ENCODE peak calls at places on chromosome 1, in six cellular contexts. W is suprapubic skin, J is Panc1, S is left lung, L is upper lobe of right lung, Z is HCT116. Q is an unnamed sample. For H3K27me3, the result is how much of the 10 kb centered on the place peaks cover.

GRCh38 chr1:53574621-53575020 is 115.4 kb downstream of the DMRTB1 start:
- DNase-seq in J (no peak), L (peak), W (peak), S (no peak), Z (no peak), Q (no peak)

GRCh38 chr1:218301217-218301616 is 16.1 kb downstream of the RRP15 start:
- DNase-seq in W (no peak), Z (no peak), J (no peak), L (no peak), S (no peak), Q (no peak)

GRCh38 chr1:112772781-112773180 is 57.6 kb upstream of the PPM1J start:
- DNase-seq in L (no peak), J (no peak), W (no peak), Z (no peak), S (no peak), Q (no peak)

GRCh38 chr1:44425327-44426082 is 20.4 kb downstream of the RNF220 start:
- DNase-seq in S (no peak), Z (no peak), L (no peak), W (no peak), J (no peak), Q (no peak)

GRCh38 chr1:245235156-245235555 is 80.4 kb downstream of the KIF26B start:
- DNase-seq in J (no peak), W (no peak), S (no peak), L (peak), Z (no peak), Q (no peak)

GRCh38 chr1:213055087-213055591 is 4.1 kb downstream of the RPS6KC1 start:
- DNase-seq in Z (no peak), S (no peak), L (no peak), W (no peak), J (no peak), Q (no peak)

GRCh38 chr1:188022661-188023060 is 1193.9 kb downstream of the PLA2G4A start:
- DNase-seq in Z (no peak), S (no peak), W (no peak), J (no peak), L (no peak), Q (no peak)

GRCh38 chr1:222624214-222624613 is 6.3 kb downstream of the MIA3 start:
- DNase-seq in J (no peak), W (no peak), Z (no peak), L (no peak), S (no peak), Q (no peak)

GRCh38 chr1:40270152-40270834 is 12.3 kb downstream of the ZMPSTE24 start:
- DNase-seq in J (no peak), L (no peak), S (no peak), W (no peak), Z (no peak), Q (no peak)

GRCh38 chr1:193480755-193481154 is 294.3 kb upstream of the B3GALT2 start:
- DNase-seq in L (no peak), S (no peak), W (no peak), J (no peak), Z (no peak), Q (no peak)

GRCh38 chr1:21607549-21608529 is 61.3 kb downstream of the RAP1GAP start:
- DNase-seq in L (peak), S (peak), W (peak), Z (peak), J (no peak), Q (peak)

GRCh38 chr1:102595106-102595505 is 513.2 kb downstream of the COL11A1 start:
- DNase-seq in Z (no peak), L (no peak), W (no peak), J (no peak), S (no peak), Q (no peak)

DNA sequence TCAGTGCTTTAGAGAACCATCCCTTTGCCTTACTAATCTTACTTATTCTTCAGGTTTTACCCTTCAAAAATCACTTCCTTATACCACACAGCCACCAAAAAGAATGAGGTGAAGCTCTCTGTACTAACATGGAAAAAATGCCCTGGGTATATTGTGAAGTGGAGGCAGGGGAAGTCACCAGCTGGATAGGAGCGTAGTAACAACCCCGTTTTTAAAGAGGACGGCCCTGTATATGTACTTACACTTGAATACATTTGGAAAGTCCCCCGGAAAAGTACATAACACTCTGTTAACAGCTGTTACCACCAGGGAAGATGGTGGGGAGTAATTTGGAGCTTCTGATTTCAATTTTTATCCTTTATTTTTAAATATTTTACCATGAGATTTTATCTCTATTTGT is 28.2 kb upstream of the KHDRBS1 start:
- DNase-seq in W (no peak), Z (no peak), S (no peak), L (no peak), J (no peak), Q (no peak)
- H3K4me3 ChIP-seq in W (no peak), Z (no peak), S (no peak), L (no peak), J (no peak), Q (no peak)

GRCh38 chr1:3016641-3017439 is 4.4 kb upstream of the ACTRT2 start:
- DNase-seq in J (no peak), W (no peak), L (peak), Z (no peak), S (peak), Q (no peak)
- H3K27me3 ChIP-seq in J (under half), W (half or more), L (under half), Z (under half), S (under half), Q (under half)

DNA sequence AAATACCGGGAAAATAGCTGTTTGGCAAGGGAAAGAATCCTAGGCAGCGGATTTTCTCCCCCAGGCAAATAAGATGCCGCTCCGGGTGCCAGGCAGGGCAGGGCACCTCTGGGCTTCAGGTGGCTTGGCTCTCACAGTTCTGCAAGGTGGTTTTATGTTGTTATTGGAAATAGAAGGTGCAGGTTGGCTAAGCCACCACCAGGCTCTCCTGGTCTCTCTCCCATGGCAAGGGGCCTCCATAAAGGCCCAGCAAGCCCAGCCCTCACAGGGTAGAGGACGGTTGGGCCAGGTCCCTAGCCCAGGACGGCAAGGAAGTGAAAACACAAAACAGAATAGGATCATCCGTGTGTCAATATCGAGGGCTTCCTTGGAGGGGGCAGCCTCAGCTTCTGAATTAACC is 37.6 kb upstream of the GPR153 start:
- DNase-seq in S (peak), L (no peak), J (no peak), Z (no peak), W (no peak), Q (no peak)
- H3K4me3 ChIP-seq in S (no peak), L (no peak), J (no peak), Z (no peak), W (no peak), Q (no peak)

GRCh38 chr1:20404466-20404865 is 81.5 kb downstream of the CAMK2N1 start:
- DNase-seq in Z (no peak), S (no peak), W (no peak), J (no peak), L (no peak), Q (no peak)

GRCh38 chr1:20401405-20402010 is 84.5 kb downstream of the CAMK2N1 start:
- DNase-seq in W (no peak), Z (no peak), L (no peak), J (no peak), S (no peak), Q (no peak)

GRCh38 chr1:20403423-20404145 is 82.4 kb downstream of the CAMK2N1 start:
- DNase-seq in L (no peak), W (no peak), J (no peak), S (no peak), Z (no peak), Q (no peak)

GRCh38 chr1:20400341-20401177 is 85.5 kb downstream of the CAMK2N1 start:
- DNase-seq in S (no peak), J (no peak), W (no peak), L (no peak), Z (no peak), Q (no peak)

GRCh38 chr1:20402585-20403422 is 83.2 kb downstream of the CAMK2N1 start:
- DNase-seq in S (no peak), L (no peak), J (no peak), Z (no peak), W (no peak), Q (no peak)
- H3K27me3 ChIP-seq in S (under half), L (under half), J (under half), Z (under half), W (half or more), Q (under half)